ENCODE peak calls at places on chromosomes 13 and 19, in six cellular contexts. P, I, V, K, Q and F are unnamed samples.

GRCh38 chr13:25840931-25841330 is 210.9 kb downstream of the SHISA2 start:
- DNase-seq in V (no peak), I (no peak), K (no peak), Q (no peak), P (no peak), F (no peak)

GRCh38 chr13:32938907-32939306 is 77.3 kb upstream of the KL start:
- DNase-seq in Q (no peak), K (no peak), P (no peak), V (no peak), I (no peak), F (no peak)

GRCh38 chr13:110308377-110309158 is 1.5 kb downstream of the COL4A2 start:
- DNase-seq in I (no peak), P (no peak), K (peak), Q (no peak), V (no peak), F (peak)

GRCh38 chr19:3983936-3984583 is 1.2 kb downstream of the EEF2 start:
- DNase-seq in I (no peak), V (no peak), Q (no peak), K (no peak), P (no peak), F (no peak)

GRCh38 chr13:28138756-28139470 is 568 bp downstream of the PAN3 start:
- DNase-seq in Q (peak), V (peak), K (no peak), I (peak), P (peak), F (peak)

GRCh38 chr19:48325265-48325910 is at the start of gene EMP3:
- DNase-seq in Q (no peak), P (peak), K (no peak), I (peak), V (peak), F (no peak)

GRCh38 chr19:6100284-6100915 is 9.9 kb downstream of the RFX2 start:
- DNase-seq in Q (no peak), P (no peak), V (peak), K (no peak), I (no peak), F (no peak)

GRCh38 chr19:51514866-51515481 is 13.4 kb upstream of the SIGLEC12 start:
- DNase-seq in P (no peak), Q (peak), K (peak), I (peak), V (peak), F (peak)

GRCh38 chr19:58154287-58154678 is 3.7 kb upstream of the ZNF329 start:
- DNase-seq in K (no peak), V (peak), I (peak), Q (no peak), P (no peak), F (no peak)

GRCh38 chr19:1206733-1207301 is 1.2 kb downstream of the STK11 start:
- DNase-seq in Q (no peak), V (no peak), P (no peak), I (peak), K (no peak), F (no peak)